ENCODE peak calls at places on chromosome 14, in seven cellular contexts. V is sigmoid colon; X is CD8-positive, alpha-beta T cell; I is aorta; K is neural progenitor cell; T is fibroblast of lung; D is PC-3. N is an unnamed sample.

GRCh38 chr14:25622752-25623151 is 572.8 kb upstream of the STXBP6 start:
- DNase-seq in V (no peak), X (no peak), I (no peak), K (no peak), T (no peak), D (no peak), N (no peak)

GRCh38 chr14:67599698-67600561 is at the start of gene PIGH:
- DNase-seq in V (peak; percentile 94), X (peak; percentile 93), I (peak; percentile 93), K (peak; percentile 95), T (peak; percentile 82), D (peak; percentile 88), N (no peak)

GRCh38 chr14:20624495-20625070 is 16.9 kb downstream of the OR6S1 start:
- DNase-seq in V (peak; percentile 81), X (peak; percentile 57), I (peak; percentile 80), K (peak; percentile 76), T (peak; percentile 67), D (no peak), N (no peak)

GRCh38 chr14:72169521-72169920 is 237.3 kb downstream of the RGS6 start:
- DNase-seq in V (no peak), X (no peak), I (no peak), K (no peak), T (no peak), D (no peak), N (peak; percentile 16)

GRCh38 chr14:59181804-59182203 is 6.7 kb upstream of the DAAM1 start:
- DNase-seq in V (no peak), X (no peak), I (no peak), K (no peak), T (no peak), D (no peak), N (no peak)

GRCh38 chr14:74647834-74648361 is 35.9 kb upstream of the LTBP2 start:
- DNase-seq in V (peak; percentile 61), X (no peak), I (no peak), K (no peak), T (no peak), D (no peak), N (no peak)

GRCh38 chr14:100416921-100417451 is 93.8 kb downstream of the SLC25A47 start:
- DNase-seq in V (no peak), X (no peak), I (no peak), K (no peak), T (peak; percentile 87), D (peak; percentile 86), N (no peak)

GRCh38 chr14:59055439-59056045 is 132.9 kb upstream of the DAAM1 start:
- DNase-seq in V (no peak), X (no peak), I (no peak), K (peak; percentile 63), T (peak; percentile 39), D (peak; percentile 92), N (no peak)

GRCh38 chr14:92516966-92517350 is 3.4 kb downstream of the RIN3 start:
- DNase-seq in V (peak; percentile 42), X (peak; percentile 55), I (peak; percentile 29), K (no peak), T (no peak), D (no peak), N (no peak)

GRCh38 chr14:59897757-59898383 is 22.1 kb upstream of the LRRC9 start:
- DNase-seq in V (no peak), X (no peak), I (no peak), K (peak; percentile 74), T (peak; percentile 6), D (peak; percentile 87), N (no peak)

GRCh38 chr14:24258548-24259265 is 4.3 kb downstream of the TGM1 start:
- DNase-seq in V (no peak), X (no peak), I (no peak), K (no peak), T (no peak), D (no peak), N (no peak)

GRCh38 chr14:100677152-100677924 is 49.4 kb upstream of the DLK1 start:
- DNase-seq in V (peak; percentile 81), X (no peak), I (no peak), K (no peak), T (no peak), D (no peak), N (no peak)

GRCh38 chr14:94019329-94019728 is 6.8 kb upstream of the OTUB2 start:
- DNase-seq in V (no peak), X (peak; percentile 12), I (no peak), K (no peak), T (no peak), D (peak; percentile 59), N (no peak)
- H3K4me1 ChIP-seq in V (no peaks in the 10 kb centered on the region), X (no peaks in the 10 kb centered on the region), I (no peaks in the 10 kb centered on the region), K (peaks cover 44% of the 10 kb centered on the region), T (no peaks in the 10 kb centered on the region), D (peaks cover 17% of the 10 kb centered on the region), N (peaks cover 2% of the 10 kb centered on the region)

GRCh38 chr14:51663783-51664326 is 12.1 kb downstream of the FRMD6 start:
- DNase-seq in V (no peak), X (no peak), I (no peak), K (no peak), T (no peak), D (no peak), N (no peak)

GRCh38 chr14:51668870-51669269 is 17.2 kb downstream of the FRMD6 start:
- DNase-seq in V (no peak), X (no peak), I (no peak), K (no peak), T (peak; percentile 36), D (no peak), N (no peak)

GRCh38 chr14:51666831-51667230 is 15.1 kb downstream of the FRMD6 start:
- DNase-seq in V (no peak), X (no peak), I (no peak), K (no peak), T (no peak), D (no peak), N (no peak)

GRCh38 chr14:51661504-51661903 is 9.8 kb downstream of the FRMD6 start:
- DNase-seq in V (no peak), X (no peak), I (no peak), K (no peak), T (no peak), D (no peak), N (no peak)

DNA sequence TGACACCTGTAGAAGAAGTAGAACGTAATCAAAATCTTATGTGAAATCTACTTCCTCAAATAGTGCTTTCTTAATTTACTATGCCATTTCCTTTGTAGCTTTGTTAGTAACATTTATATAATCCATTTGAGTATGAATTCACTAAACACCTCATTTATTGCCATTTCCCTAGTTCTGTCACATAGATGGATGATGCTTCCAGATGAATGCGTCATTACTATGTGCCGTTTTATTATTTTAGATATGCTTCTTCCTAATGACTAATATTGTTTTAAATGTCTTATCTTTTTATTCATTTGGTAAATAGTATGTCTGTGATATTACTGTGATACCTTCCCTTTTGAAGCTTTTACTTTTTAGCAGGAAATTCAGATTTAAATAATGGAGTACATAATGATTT is 14.4 kb downstream of the FRMD6 start:
- DNase-seq in V (no peak), X (no peak), I (no peak), K (no peak), T (peak; percentile 73), D (no peak), N (no peak)
- H3K4me1 ChIP-seq in V (no peaks in the 10 kb centered on the region), X (no peaks in the 10 kb centered on the region), I (no peaks in the 10 kb centered on the region), K (no peaks in the 10 kb centered on the region), T (no peaks in the 10 kb centered on the region), D (no peaks in the 10 kb centered on the region), N (no peaks in the 10 kb centered on the region)

GRCh38 chr14:65231286-65231980 is 129.1 kb upstream of the MAX start:
- DNase-seq in V (no peak), X (no peak), I (no peak), K (no peak), T (no peak), D (no peak), N (no peak)

GRCh38 chr14:65230287-65230728 is 128.0 kb upstream of the MAX start:
- DNase-seq in V (peak; percentile 70), X (no peak), I (no peak), K (no peak), T (peak; percentile 50), D (no peak), N (no peak)

GRCh38 chr14:65228956-65229355 is 126.6 kb upstream of the MAX start:
- DNase-seq in V (no peak), X (no peak), I (no peak), K (no peak), T (no peak), D (no peak), N (no peak)

GRCh38 chr14:65228436-65228835 is 126.1 kb upstream of the MAX start:
- DNase-seq in V (no peak), X (no peak), I (no peak), K (no peak), T (no peak), D (no peak), N (no peak)

DNA sequence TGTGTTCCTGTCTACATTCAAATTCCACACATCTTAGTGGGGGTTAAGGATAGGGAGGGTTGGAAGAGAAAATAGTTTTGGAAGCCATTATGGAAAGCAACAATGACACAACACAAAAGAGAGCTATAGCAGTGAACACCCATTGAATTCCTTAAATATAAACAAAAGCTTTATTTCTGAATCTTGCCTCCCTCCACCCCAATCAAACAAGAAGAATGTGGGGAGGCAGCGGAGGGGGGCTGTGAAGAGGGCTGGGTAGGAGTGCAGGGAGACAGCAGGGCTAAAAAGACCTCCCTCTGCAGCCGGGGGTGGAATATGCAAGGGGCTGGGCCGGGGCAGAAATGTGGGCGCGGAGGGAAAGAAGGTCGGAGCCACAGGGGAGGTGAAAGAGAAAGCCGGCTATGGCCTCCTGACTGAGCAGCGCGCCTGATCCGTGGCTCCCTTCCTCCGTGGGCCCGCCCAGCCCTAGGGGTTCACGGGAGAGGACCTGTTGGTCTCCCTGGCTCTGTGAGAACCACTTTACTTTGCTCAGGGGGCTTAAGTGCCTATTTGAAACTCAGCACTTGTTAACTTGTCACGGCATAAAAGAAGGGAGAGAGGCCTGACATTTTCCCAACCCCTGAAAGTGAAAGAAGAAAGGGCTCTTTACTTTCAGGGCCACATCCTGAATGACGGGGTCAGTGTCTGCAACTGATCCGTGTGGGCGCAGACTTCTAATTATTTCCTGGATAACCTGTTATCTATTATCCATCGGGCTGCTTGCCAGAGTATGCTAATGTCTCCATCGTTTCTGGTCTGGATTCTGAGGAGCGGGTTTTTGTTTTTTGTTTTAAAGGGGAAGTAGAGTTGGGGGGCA is 127.3 kb upstream of the MAX start:
- DNase-seq in V (no peak), X (peak; percentile 23), I (peak; percentile 54), K (peak; percentile 68), T (peak; percentile 64), D (no peak), N (no peak)
- H3K4me1 ChIP-seq in V (no peaks in the 10 kb centered on the region), X (peaks cover 11% of the 10 kb centered on the region), I (no peaks in the 10 kb centered on the region), K (peaks cover 65% of the 10 kb centered on the region), T (peaks cover 8% of the 10 kb centered on the region), D (peaks cover 44% of the 10 kb centered on the region), N (peaks cover 4% of the 10 kb centered on the region)

GRCh38 chr14:105071942-105072341 is 6.7 kb upstream of the GPR132 start:
- DNase-seq in V (no peak), X (no peak), I (peak; percentile 48), K (no peak), T (no peak), D (no peak), N (no peak)

GRCh38 chr14:105072381-105072861 is 7.2 kb upstream of the GPR132 start:
- DNase-seq in V (no peak), X (no peak), I (no peak), K (no peak), T (no peak), D (no peak), N (no peak)

GRCh38 chr14:105073720-105074600 is 8.7 kb upstream of the GPR132 start:
- DNase-seq in V (no peak), X (no peak), I (peak; percentile 44), K (no peak), T (no peak), D (no peak), N (no peak)

GRCh38 chr14:105074601-105075053 is 9.4 kb upstream of the GPR132 start:
- DNase-seq in V (no peak), X (no peak), I (peak; percentile 47), K (peak; percentile 80), T (no peak), D (no peak), N (no peak)

GRCh38 chr14:105072892-105073719 is 7.9 kb upstream of the GPR132 start:
- DNase-seq in V (no peak), X (no peak), I (peak; percentile 39), K (no peak), T (no peak), D (no peak), N (no peak)
- H3K4me1 ChIP-seq in V (no peaks in the 10 kb centered on the region), X (peaks cover 58% of the 10 kb centered on the region), I (no peaks in the 10 kb centered on the region), K (peaks cover 24% of the 10 kb centered on the region), T (peaks cover 7% of the 10 kb centered on the region), D (no peaks in the 10 kb centered on the region), N (no peaks in the 10 kb centered on the region)